ENCODE peak calls at places on chromosome 13, in five cellular contexts. Q is endothelial cell; K is progenitor cell of endocrine pancreas; U is type B pancreatic cell; I is CD4-positive, alpha-beta T cell. G is an unnamed sample.

GRCh38 chr13:25136872-25137623 is 35.0 kb downstream of the AMER2 start:
- DNase-seq in I (no peak), K (no peak), Q (no peak), U (no peak), G (no peak)

GRCh38 chr13:93744033-93744432 is 517.4 kb downstream of the GPC6 start:
- DNase-seq in U (no peak), I (no peak), K (no peak), Q (no peak), G (no peak)

GRCh38 chr13:101946411-101946810 is 455.4 kb downstream of the FGF14 start:
- DNase-seq in U (no peak), Q (no peak), I (no peak), K (no peak), G (no peak)

GRCh38 chr13:40983269-40983668 is 35.8 kb downstream of the ELF1 start:
- DNase-seq in Q (no peak), K (no peak), U (no peak), I (no peak), G (no peak)

GRCh38 chr13:71714802-71715375 is 152.1 kb downstream of the DACH1 start:
- DNase-seq in I (no peak), K (no peak), Q (no peak), U (no peak), G (no peak)

GRCh38 chr13:71396149-71396548 is 470.9 kb downstream of the DACH1 start:
- DNase-seq in I (no peak), U (no peak), Q (no peak), K (no peak), G (no peak)

GRCh38 chr13:60258349-60258748 is 94.6 kb upstream of the DIAPH3 start:
- DNase-seq in U (no peak), Q (no peak), K (no peak), I (no peak), G (no peak)

GRCh38 chr13:99046851-99047250 is 69.0 kb upstream of the DOCK9 start:
- DNase-seq in K (no peak), I (no peak), Q (no peak), U (no peak), G (no peak)

GRCh38 chr13:57128909-57129308 is 11.8 kb upstream of the PRR20A start:
- DNase-seq in I (no peak), Q (no peak), U (no peak), K (no peak), G (no peak)

GRCh38 chr13:100674363-100674847 is at the start of gene TMTC4:
- DNase-seq in U (no peak), I (no peak), Q (peak), K (peak), G (no peak)

GRCh38 chr13:100673831-100674362 is 698 bp downstream of the TMTC4 start:
- DNase-seq in K (peak), Q (no peak), U (no peak), I (peak), G (peak)

GRCh38 chr13:100675660-100676129 is 1.1 kb upstream of the TMTC4 start:
- DNase-seq in K (no peak), Q (no peak), I (no peak), U (no peak), G (no peak)

GRCh38 chr13:100673376-100673830 is 1.2 kb downstream of the TMTC4 start:
- DNase-seq in Q (peak), U (peak), I (no peak), K (peak), G (no peak)

DNA sequence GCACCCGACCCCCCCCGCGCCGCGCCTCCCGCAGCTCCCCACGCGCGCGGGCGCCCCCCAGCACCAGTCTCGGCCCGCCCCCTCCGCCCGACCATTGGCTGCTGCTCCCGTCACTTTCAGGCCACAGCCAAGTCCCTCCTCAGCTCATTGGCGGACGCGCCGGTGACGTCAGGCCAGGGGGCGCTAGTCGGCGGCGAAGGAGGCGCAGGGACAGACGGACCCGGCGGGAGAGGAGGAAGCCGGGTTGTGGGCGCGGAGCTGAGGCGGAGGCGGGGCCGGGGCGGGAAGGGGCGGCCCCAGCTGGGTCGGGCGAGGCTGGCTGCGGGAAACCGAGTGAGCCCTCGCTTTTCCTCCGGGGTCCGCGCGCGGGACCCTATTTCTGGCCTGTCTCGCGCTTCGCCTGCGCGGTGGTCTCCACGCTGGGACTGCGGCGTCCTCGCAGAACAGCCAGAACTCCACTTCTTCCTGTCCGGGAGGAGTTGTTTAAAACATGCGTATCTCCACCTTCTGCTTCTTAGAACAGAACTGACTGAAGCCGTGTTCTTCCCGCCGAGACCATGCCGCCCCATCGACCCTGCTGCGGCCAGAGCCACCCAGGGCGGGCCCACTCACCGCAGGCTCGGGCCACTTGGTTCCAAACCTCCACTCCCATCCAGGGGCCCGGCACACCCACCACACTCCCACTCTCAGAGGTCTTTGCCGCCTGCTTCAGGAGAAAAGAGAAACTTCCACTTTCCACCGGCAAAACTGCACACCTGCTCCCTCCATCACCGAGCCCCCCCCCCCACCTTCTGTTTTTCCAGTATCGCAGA is 459 bp upstream of the TMTC4 start:
- DNase-seq in I (peak), K (peak), U (peak), Q (peak), G (peak)
- TF ChIP-seq CTCF in I (peak), K (peak), U (peak), Q (no peak), G (peak)

GRCh38 chr13:50969691-50970090 is 60.1 kb downstream of the RNASEH2B start:
- DNase-seq in K (no peak), I (no peak), U (no peak), Q (no peak), G (no peak)
- TF ChIP-seq CTCF in K (no peak), I (no peak), U (no peak), Q (no peak), G (no peak)

DNA sequence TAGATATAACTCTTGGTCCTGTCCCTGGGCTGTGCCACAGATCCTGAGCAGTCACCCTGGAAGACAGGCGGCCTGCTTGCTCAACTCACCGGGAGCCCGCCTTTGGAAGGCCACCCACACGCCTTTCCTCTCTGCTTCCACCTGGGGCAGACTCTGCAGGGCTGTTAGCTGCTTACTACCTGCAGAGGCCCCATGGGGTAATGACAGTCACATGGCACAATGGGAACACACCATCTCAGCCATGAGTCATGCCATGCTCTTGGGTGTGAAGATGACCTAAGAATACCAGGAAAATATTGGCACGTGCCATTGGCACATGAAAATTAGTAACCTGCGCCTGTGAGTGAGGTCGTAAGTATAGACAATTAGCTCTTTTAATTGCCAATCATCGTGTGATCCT is 108.6 kb downstream of the COL4A2 start:
- DNase-seq in Q (no peak), U (no peak), I (no peak), K (no peak), G (no peak)
- TF ChIP-seq CTCF in Q (no peak), U (no peak), I (no peak), K (no peak), G (no peak)

GRCh38 chr13:91922969-91923592 is 524.7 kb downstream of the GPC5 start:
- DNase-seq in U (no peak), I (no peak), Q (no peak), K (no peak), G (no peak)
- TF ChIP-seq CTCF in U (peak), I (no peak), Q (peak), K (peak), G (no peak)

G was measured in GM12864.